ENCODE peak calls at places on chromosomes 16 and 17, in four cellular contexts. M is thoracic aorta, Z is HCT116, P is body of pancreas. J is an unnamed sample.
A peak's percentile ranks its signal among the peaks of the same experiment; 100 is the strongest.

GRCh38 chr16:83530293-83530692 is 277.5 kb upstream of the HSBP1 start:
- DNase-seq in M (no peak), Z (no peak), P (no peak), J (no peak)

GRCh38 chr17:19370493-19370960 is 7.8 kb upstream of the MAPK7 start:
- DNase-seq in M (no peak), Z (no peak), P (no peak), J (peak; percentile 62)

GRCh38 chr17:82160081-82160480 is 52.6 kb downstream of the CCDC57 start:
- DNase-seq in M (no peak), Z (peak; percentile 84), P (no peak), J (no peak)

GRCh38 chr16:23182206-23182674 is 305 bp upstream of the SCNN1G start:
- DNase-seq in M (no peak), Z (peak; percentile 57), P (peak; percentile 91), J (peak; percentile 93)

GRCh38 chr16:53372942-53373871 is 61.1 kb upstream of the RBL2 start:
- DNase-seq in M (no peak), Z (peak; percentile 35), P (peak; percentile 77), J (peak; percentile 81)

GRCh38 chr17:77106874-77107358 is 33.9 kb upstream of the SEC14L1 start:
- DNase-seq in M (no peak), Z (no peak), P (no peak), J (no peak)

GRCh38 chr17:21034350-21035235 is 8.2 kb downstream of the USP22 start:
- DNase-seq in M (no peak), Z (no peak), P (no peak), J (no peak)

GRCh38 chr16:63292036-63292435 is 1255.8 kb upstream of the CDH8 start:
- DNase-seq in M (no peak), Z (no peak), P (no peak), J (no peak)

GRCh38 chr17:77607606-77608005 is 350.9 kb upstream of the TNRC6C start:
- DNase-seq in M (no peak), Z (no peak), P (no peak), J (no peak)

GRCh38 chr17:17722081-17722905 is 41.0 kb downstream of the RAI1 start:
- DNase-seq in M (no peak), Z (no peak), P (no peak), J (no peak)

GRCh38 chr16:80754479-80754878 is 49.9 kb downstream of the CDYL2 start:
- DNase-seq in M (no peak), Z (no peak), P (no peak), J (no peak)

GRCh38 chr17:75864448-75864871 is 9.3 kb upstream of the WBP2 start:
- DNase-seq in M (no peak), Z (no peak), P (peak; percentile 59), J (no peak)

GRCh38 chr17:82882715-82883446 is 43.1 kb upstream of the ZNF750 start:
- DNase-seq in M (no peak), Z (no peak), P (peak; percentile 95), J (peak; percentile 86)

GRCh38 chr17:59399914-59400313 is 68.5 kb downstream of the YPEL2 start:
- DNase-seq in M (no peak), Z (no peak), P (no peak), J (no peak)

GRCh38 chr17:36089888-36090836 is at the start of gene CCL3:
- DNase-seq in M (no peak), Z (no peak), P (peak; percentile 61), J (peak; percentile 41)

GRCh38 chr17:10295728-10296343 is 77.0 kb downstream of the MYH13 start:
- DNase-seq in M (no peak), Z (peak; percentile 65), P (peak; percentile 36), J (no peak)

GRCh38 chr16:65808735-65809134 is 557.8 kb upstream of the CDH5 start:
- DNase-seq in M (no peak), Z (no peak), P (no peak), J (no peak)

GRCh38 chr16:819336-819735 is 18.8 kb upstream of the GNG13 start:
- DNase-seq in M (no peak), Z (no peak), P (no peak), J (no peak)

GRCh38 chr16:20866161-20866772 is 33.9 kb downstream of the DCUN1D3 start:
- DNase-seq in M (peak; percentile 66), Z (peak; percentile 78), P (peak; percentile 45), J (peak; percentile 61)

GRCh38 chr17:36899250-36900129 is 37.8 kb upstream of the LHX1 start:
- DNase-seq in M (no peak), Z (no peak), P (no peak), J (no peak)

GRCh38 chr16:69672315-69672997 is 53.9 kb downstream of the NQO1 start:
- DNase-seq in M (no peak), Z (no peak), P (no peak), J (no peak)

GRCh38 chr16:9843424-9844013 is 338.7 kb downstream of the GRIN2A start:
- DNase-seq in M (no peak), Z (no peak), P (no peak), J (no peak)

GRCh38 chr16:85137323-85138072 is 25.2 kb upstream of the CIBAR2 start:
- DNase-seq in M (peak; percentile 67), Z (no peak), P (peak; percentile 94), J (peak; percentile 95)

GRCh38 chr17:38729886-38730525 is at the start of gene CISD3:
- DNase-seq in M (no peak), Z (peak; percentile 60), P (peak; percentile 89), J (peak; percentile 85)

GRCh38 chr17:64103751-64104364 is 26.1 kb downstream of the ERN1 start:
- DNase-seq in M (no peak), Z (peak; percentile 62), P (no peak), J (no peak)

GRCh38 chr17:40582328-40582901 is 17.1 kb upstream of the CCR7 start:
- DNase-seq in M (no peak), Z (no peak), P (peak; percentile 42), J (peak; percentile 47)

GRCh38 chr17:58120195-58120822 is 27.9 kb upstream of the OR4D1 start:
- DNase-seq in M (no peak), Z (peak; percentile 33), P (peak; percentile 56), J (no peak)

GRCh38 chr16:51167170-51167710 is 16.2 kb upstream of the SALL1 start:
- DNase-seq in M (no peak), Z (no peak), P (no peak), J (no peak)

GRCh38 chr17:2814499-2815341 is 18.5 kb downstream of the RAP1GAP2 start:
- DNase-seq in M (no peak), Z (no peak), P (peak; percentile 36), J (peak; percentile 91)

GRCh38 chr17:34820166-34820920 is 140.9 kb downstream of the CCT6B start:
- DNase-seq in M (no peak), Z (no peak), P (no peak), J (no peak)
- H3K27ac ChIP-seq in M (no peak overlapping the region), Z (no peak overlapping the region), P (no peak overlapping the region), J (no peak overlapping the region)

DNA sequence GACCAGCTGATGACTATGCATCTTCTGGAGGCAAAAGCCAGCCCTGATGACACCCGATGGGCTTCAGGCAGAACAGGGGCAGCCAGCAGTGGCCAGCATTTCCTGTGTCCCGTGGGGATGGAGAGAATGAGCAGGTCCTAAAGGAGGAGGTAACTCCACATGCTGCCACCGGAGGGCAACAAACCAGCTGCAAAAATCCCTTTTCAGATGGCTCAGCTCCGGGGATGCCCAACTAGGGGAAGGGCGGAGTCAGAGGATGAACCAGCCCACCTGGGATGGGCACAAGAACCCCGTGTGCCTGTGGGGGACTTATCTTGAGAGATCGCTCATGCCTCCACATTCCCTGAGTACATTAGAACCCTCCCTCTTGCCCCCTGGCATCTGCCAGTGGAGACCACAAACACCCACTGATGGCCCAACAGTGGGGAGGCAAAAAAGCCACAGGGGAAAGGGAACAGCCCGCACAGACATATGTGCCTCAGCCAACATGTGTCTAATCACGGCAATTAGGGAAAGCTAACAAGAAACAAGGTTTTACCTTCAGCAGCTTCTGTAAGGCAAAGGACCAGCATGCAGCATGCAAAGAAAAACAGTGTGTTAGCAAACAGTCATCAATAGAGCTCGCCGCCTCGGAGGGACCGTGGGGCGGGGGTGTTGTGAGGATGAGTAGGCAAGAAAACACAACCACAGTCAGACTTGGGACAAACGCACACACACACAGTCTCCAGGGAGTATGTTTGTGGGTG is 64.1 kb downstream of the MYO18A start:
- DNase-seq in M (no peak), Z (peak; percentile 35), P (peak; percentile 30), J (no peak)
- H3K4me3 ChIP-seq in M (no peak overlapping the region), Z (no peak overlapping the region), P (no peak overlapping the region), J (no peak overlapping the region)

DNA sequence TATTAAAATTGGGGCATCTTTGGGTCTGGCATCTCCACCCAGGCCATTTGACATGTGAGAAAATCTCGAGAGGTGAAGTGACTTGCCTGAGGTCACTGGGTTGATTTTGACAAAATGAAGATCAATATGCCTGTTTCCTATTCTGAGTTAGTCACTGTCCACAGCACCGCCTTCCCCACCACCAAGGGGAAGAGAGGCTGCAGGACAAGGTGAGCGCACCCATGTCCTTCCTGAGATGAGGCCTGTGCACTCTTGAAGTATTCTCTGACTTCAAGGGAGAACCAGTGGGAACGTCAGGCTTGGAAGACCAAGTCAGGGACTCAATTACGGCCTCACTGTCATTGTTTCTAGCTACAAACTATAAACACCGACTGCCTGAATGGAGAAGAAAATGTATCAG is 49.9 kb upstream of the WSB1 start:
- DNase-seq in M (no peak), Z (no peak), P (no peak), J (no peak)
- H3K27ac ChIP-seq in M (peak overlapping the region; percentile 86), Z (no peak overlapping the region), P (peak overlapping the region; percentile 82), J (peak overlapping the region; percentile 89)

GRCh38 chr16:49839462-49839825 is 16.5 kb downstream of the ZNF423 start:
- DNase-seq in M (no peak), Z (no peak), P (no peak), J (no peak)
- H3K4me3 ChIP-seq in M (no peak overlapping the region), Z (no peak overlapping the region), P (no peak overlapping the region), J (no peak overlapping the region)

DNA sequence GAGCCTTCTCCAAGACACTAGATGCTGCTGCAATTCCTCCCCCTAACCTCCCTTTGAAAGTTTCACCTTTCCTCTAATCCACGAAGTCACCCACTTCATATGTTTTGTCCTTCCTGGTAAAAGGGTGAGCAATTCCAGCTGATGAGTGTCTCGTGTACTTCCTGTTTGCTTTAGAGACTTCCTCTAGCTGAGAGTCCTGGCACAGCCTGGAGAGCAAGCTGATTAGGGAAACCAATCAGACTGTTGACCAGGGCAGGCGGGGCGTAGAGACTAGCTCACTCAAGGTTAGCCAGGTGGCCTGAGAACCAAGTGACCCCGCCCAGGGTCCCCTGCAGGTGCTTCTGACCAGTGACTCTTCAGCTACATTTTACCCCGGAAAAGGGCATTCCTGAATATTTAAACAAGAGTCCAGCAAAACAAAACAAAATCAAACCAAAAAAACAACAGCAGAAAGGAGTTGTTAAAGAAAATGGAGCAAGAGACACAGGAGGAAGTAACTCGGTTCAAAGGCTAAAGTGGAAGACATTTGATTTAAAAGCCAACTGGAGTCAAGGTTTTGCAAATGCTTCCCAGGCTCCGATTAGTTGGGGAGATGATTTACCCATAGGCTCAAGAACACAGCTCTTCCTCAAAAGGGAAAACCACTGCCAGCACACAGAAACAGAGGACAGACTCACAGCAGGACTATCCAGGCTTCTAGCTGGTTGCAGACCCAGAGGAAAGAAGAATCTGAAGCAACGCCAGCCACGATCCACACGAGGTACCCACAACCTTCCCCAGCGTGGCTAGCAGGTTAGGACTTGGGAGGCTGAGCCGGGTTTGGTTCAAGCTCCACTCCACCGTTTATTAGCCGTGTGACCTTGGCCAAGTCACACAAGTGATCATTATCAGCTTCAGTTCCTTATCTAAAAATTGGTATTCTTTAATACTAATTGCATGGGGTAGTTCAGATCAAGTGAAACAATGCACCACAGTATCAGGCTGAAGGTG is 13.4 kb downstream of the HSPB9 start:
- DNase-seq in M (no peak), Z (peak; percentile 7), P (peak; percentile 97), J (peak; percentile 89)
- H3K27ac ChIP-seq in M (peak overlapping the region; percentile 8), Z (no peak overlapping the region), P (peak overlapping the region; percentile 93), J (peak overlapping the region; percentile 90)

GRCh38 chr16:89358030-89359005 is 132.0 kb downstream of the ANKRD11 start:
- DNase-seq in M (no peak), Z (no peak), P (peak; percentile 38), J (no peak)
- H3K4me3 ChIP-seq in M (no peak overlapping the region), Z (no peak overlapping the region), P (no peak overlapping the region), J (no peak overlapping the region)

GRCh38 chr16:3690470-3690918 is 26.8 kb downstream of the TRAP1 start:
- DNase-seq in M (peak; percentile 71), Z (peak; percentile 48), P (peak; percentile 92), J (peak; percentile 94)
- H3K27ac ChIP-seq in M (peak overlapping the region; percentile 53), Z (peak overlapping the region; percentile 6), P (peak overlapping the region; percentile 37), J (no peak overlapping the region)

J was measured in left lung.